ENCODE peak calls at places on chromosomes 6 and 20, in four cellular contexts. One of them, this sample, is unnamed.

GRCh38 chr6:55957961-55958422 is 82.6 kb upstream of the BMP5 start:
- DNase-seq in mesendoderm: no peak
- DNase-seq in RPMI7951: peak; percentile 82
- DNase-seq in posterior vena cava: no peak
- DNase-seq in this sample: no peak

GRCh38 chr6:38599966-38600550 is 39.7 kb downstream of the BTBD9 start:
- DNase-seq in RPMI7951: no peak
- DNase-seq in mesendoderm: no peak
- DNase-seq in posterior vena cava: no peak
- DNase-seq in this sample: no peak

GRCh38 chr20:36214684-36215256 is 21.5 kb upstream of the AAR2 start:
- DNase-seq in mesendoderm: peak; percentile 69
- DNase-seq in RPMI7951: peak; percentile 47
- DNase-seq in posterior vena cava: no peak
- DNase-seq in this sample: peak; percentile 35

GRCh38 chr20:45631184-45631583 is at the start of gene WFDC9:
- DNase-seq in RPMI7951: no peak
- DNase-seq in mesendoderm: no peak
- DNase-seq in posterior vena cava: no peak
- DNase-seq in this sample: no peak

GRCh38 chr6:116651916-116652315 is 16.6 kb downstream of the ZUP1 start:
- DNase-seq in posterior vena cava: no peak
- DNase-seq in RPMI7951: no peak
- DNase-seq in mesendoderm: no peak
- DNase-seq in this sample: no peak

GRCh38 chr6:54632984-54633565 is 213.5 kb upstream of the FAM83B start:
- DNase-seq in RPMI7951: no peak
- DNase-seq in posterior vena cava: no peak
- DNase-seq in mesendoderm: no peak
- DNase-seq in this sample: no peak

GRCh38 chr20:49589747-49590146 is 21.8 kb upstream of the PTGIS start:
- DNase-seq in posterior vena cava: no peak
- DNase-seq in mesendoderm: no peak
- DNase-seq in RPMI7951: no peak
- DNase-seq in this sample: no peak

GRCh38 chr6:3328796-3329195 is 70.0 kb downstream of the PSMG4 start:
- DNase-seq in RPMI7951: no peak
- DNase-seq in mesendoderm: no peak
- DNase-seq in posterior vena cava: no peak
- DNase-seq in this sample: no peak

GRCh38 chr6:99185525-99185924 is 163.9 kb downstream of the FAXC start:
- DNase-seq in mesendoderm: no peak
- DNase-seq in posterior vena cava: no peak
- DNase-seq in RPMI7951: no peak
- DNase-seq in this sample: no peak

GRCh38 chr6:14129572-14129971 is 12.0 kb downstream of the CD83 start:
- DNase-seq in RPMI7951: peak; percentile 71
- DNase-seq in mesendoderm: peak; percentile 76
- DNase-seq in posterior vena cava: no peak
- DNase-seq in this sample: peak; percentile 53

GRCh38 chr20:1108437-1108920 is 9.9 kb upstream of the PSMF1 start:
- DNase-seq in RPMI7951: peak; percentile 52
- DNase-seq in posterior vena cava: peak; percentile 82
- DNase-seq in mesendoderm: peak; percentile 62
- DNase-seq in this sample: peak; percentile 69

GRCh38 chr20:12153616-12154015 is 235.9 kb downstream of the BTBD3 start:
- DNase-seq in posterior vena cava: no peak
- DNase-seq in RPMI7951: peak; percentile 96
- DNase-seq in mesendoderm: no peak
- DNase-seq in this sample: no peak

GRCh38 chr6:14369717-14370116 is 252.1 kb downstream of the CD83 start:
- DNase-seq in mesendoderm: peak; percentile 35
- DNase-seq in RPMI7951: no peak
- DNase-seq in posterior vena cava: no peak
- DNase-seq in this sample: no peak

GRCh38 chr20:23147964-23148720 is 62.0 kb upstream of the CD93 start:
- DNase-seq in RPMI7951: peak; percentile 99
- DNase-seq in posterior vena cava: peak; percentile 91
- DNase-seq in mesendoderm: no peak
- DNase-seq in this sample: no peak